ENCODE peak calls at places on chromosome 4, in seven cellular contexts. Y, G, M, D, S, Q and H are unnamed samples.

GRCh38 chr4:56755901-56756300 is 65.6 kb downstream of the SPINK2 start:
- DNase-seq in G (no peak), S (no peak), Y (no peak), Q (no peak), M (no peak), D (no peak), H (peak)

GRCh38 chr4:174479140-174479539 is 43.1 kb downstream of the HPGD start:
- DNase-seq in Y (no peak), M (no peak), D (no peak), S (no peak), G (no peak), Q (no peak), H (no peak)

GRCh38 chr4:140152760-140153418 is 1.1 kb downstream of the MAML3 start:
- DNase-seq in D (no peak), G (peak), Y (peak), S (no peak), M (no peak), Q (no peak), H (no peak)

GRCh38 chr4:150402968-150403367 is 179.0 kb upstream of the MAB21L2 start:
- DNase-seq in S (no peak), Q (no peak), G (peak), M (no peak), Y (no peak), D (no peak), H (no peak)

GRCh38 chr4:182189107-182189878 is 53.9 kb upstream of the TENM3 start:
- DNase-seq in G (no peak), D (no peak), S (no peak), M (no peak), Q (peak), Y (no peak), H (no peak)

GRCh38 chr4:115851918-115852766 is 738.7 kb upstream of the NDST4 start:
- DNase-seq in S (peak), Q (peak), D (peak), M (peak), G (peak), Y (peak), H (no peak)

GRCh38 chr4:17771284-17771908 is 10.0 kb downstream of the FAM184B start:
- DNase-seq in S (no peak), Y (no peak), M (no peak), Q (no peak), G (peak), D (no peak), H (peak)

GRCh38 chr4:71568131-71568530 is 215.7 kb downstream of the GC start:
- DNase-seq in G (no peak), Q (no peak), S (no peak), Y (no peak), M (no peak), D (no peak), H (no peak)

GRCh38 chr4:36285784-36286480 is 4.5 kb downstream of the DTHD1 start:
- DNase-seq in G (no peak), D (peak), Q (no peak), S (peak), Y (no peak), M (no peak), H (no peak)

DNA sequence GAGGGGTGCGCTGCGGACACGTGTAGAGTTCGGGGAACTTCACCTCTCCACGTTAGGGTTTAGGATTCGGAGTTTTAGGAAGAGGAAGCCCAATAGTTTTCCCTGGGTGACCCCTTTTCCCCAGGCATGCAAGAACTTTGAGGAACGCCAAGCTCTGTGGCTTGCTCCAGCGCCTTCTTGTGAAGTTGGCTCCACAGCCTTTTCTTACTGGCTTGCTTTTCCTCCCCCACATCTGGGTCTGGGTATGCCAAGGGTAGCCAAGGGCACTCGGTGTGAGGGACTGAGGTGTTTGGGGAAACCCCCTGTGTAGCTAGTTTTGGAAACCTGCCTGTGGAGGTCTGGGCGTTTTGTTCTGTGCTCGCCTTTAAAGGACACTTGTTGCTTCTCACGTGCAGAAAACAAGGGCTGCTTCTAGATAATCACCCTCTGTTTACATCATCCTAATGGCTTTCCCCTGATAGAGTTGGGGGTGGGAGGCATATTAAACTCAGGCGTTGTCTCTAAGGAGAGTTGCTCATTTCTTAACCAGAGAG is 746 bp downstream of the EDNRA start:
- DNase-seq in D (no peak), G (no peak), Y (peak), Q (no peak), S (no peak), M (no peak), H (no peak)
- TF ChIP-seq JUND in D (no peak), G (no peak), Y (no peak), Q (no peak), S (no peak), M (no peak), H (no peak)

GRCh38 chr4:3718462-3718861 is 47.7 kb upstream of the ADRA2C start:
- DNase-seq in Q (no peak), D (no peak), M (no peak), S (no peak), G (no peak), Y (no peak), H (no peak)
- TF ChIP-seq JUND in Q (no peak), D (no peak), M (no peak), S (no peak), G (no peak), Y (no peak), H (no peak)

GRCh38 chr4:79913581-79913980 is 159.4 kb downstream of the ANTXR2 start:
- DNase-seq in Q (no peak), G (no peak), Y (no peak), M (no peak), S (no peak), D (no peak), H (no peak)
- TF ChIP-seq JUND in Q (no peak), G (no peak), Y (no peak), M (no peak), S (no peak), D (no peak), H (no peak)

DNA sequence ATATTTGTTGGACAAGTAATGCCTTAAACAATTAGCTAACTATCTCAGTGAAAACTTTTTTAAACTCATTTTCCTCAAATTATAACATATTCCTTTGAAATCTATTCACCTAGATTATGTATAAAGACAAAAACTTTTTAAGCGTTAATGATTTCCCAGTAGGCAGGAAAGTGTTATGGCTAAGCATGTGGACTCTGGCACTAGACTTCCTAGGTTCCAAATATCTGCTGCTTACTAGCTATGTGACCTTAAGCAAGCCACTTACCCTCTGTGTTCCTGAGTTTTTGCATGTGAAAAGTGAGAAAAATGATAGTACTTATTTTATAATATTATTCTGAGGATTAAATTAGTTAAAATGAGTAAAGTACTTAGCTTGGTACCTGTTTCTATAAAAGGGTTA is 301.8 kb downstream of the STPG2 start:
- DNase-seq in S (no peak), M (no peak), D (no peak), Y (no peak), G (no peak), Q (no peak), H (no peak)
- TF ChIP-seq JUND in S (no peak), M (no peak), D (no peak), Y (no peak), G (no peak), Q (no peak), H (no peak)

DNA sequence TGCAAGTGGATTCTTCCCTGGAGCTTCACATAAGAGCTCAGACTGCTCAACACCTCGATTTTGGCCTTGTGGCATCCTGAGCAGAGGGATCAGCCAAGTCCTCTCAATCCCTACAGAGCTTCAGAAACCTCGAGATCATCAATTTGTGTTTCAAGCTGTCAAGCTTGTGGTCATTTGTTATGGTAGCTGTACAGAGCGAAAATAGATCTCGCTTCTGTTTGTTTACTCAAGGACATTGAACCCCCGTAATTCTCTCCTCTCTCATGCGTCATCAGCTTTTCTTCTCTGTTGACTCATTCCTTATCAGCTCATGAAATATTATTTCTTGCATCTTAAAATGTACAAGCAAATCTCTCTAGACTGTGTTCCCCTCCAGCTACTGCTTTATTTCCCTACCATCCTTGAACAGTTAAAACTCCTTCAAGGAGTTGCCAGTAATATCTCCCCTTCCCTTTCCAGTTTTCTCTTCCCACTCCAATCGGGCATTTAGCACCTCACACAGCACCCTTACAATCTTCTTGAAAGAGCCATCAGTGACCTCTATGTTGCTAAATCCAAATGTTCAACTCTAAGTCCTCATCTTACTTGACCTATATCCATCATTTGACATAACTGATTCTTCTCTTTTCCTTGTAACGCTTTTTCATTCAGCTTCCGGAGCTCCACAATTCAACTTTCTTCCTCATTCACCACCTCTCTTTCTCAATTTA is 106.2 kb upstream of the FAT1 start:
- DNase-seq in S (peak), Y (no peak), G (no peak), Q (peak), D (no peak), M (peak), H (no peak)
- TF ChIP-seq JUND in S (no peak), Y (no peak), G (no peak), Q (peak), D (no peak), M (no peak), H (no peak)

DNA sequence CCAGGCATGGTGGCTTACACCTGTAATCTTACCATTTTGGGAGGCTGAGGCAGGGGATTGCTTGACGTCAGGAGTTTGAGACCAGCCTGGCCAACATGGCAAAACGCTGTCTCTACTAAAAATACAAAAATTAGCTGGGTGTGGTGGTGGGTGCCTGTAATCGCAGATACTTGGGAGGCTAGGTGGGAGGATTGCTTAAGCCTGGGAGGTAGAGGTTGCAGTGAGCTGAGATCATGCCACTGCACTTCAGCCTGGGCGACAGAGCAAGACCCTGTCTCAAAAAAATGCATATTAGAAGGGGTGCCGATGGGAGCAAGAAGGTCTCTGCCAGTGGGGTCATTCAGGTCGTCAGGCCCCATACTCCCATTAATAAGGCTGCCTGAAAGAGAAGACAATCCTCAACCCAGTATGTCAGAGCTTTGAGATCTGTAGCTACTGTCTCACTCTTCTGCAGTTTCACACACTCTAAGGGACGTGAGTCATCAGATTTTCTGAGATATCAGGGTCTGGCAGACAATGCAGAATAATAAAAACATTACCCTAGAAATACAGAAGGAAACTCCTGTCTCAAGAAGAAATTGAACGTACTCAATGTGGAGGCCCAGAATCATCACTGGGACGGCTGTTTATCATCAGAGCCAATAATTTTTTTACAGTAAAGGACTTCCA is 176.7 kb upstream of the FAT1 start:
- DNase-seq in Q (peak), S (no peak), M (no peak), D (no peak), G (no peak), Y (no peak), H (no peak)
- TF ChIP-seq JUND in Q (peak), S (no peak), M (no peak), D (no peak), G (peak), Y (no peak), H (no peak)

GRCh38 chr4:79223993-79224776 is 101.7 kb downstream of the NAA11 start:
- DNase-seq in G (no peak), S (no peak), D (no peak), Q (no peak), M (no peak), Y (no peak), H (peak)
- TF ChIP-seq JUND in G (no peak), S (no peak), D (no peak), Q (no peak), M (no peak), Y (no peak), H (no peak)

GRCh38 chr4:49032440-49033161 is 46.5 kb downstream of the CWH43 start:
- DNase-seq in D (no peak), G (peak), Q (peak), M (peak), S (peak), Y (peak), H (peak)
- TF ChIP-seq JUND in D (no peak), G (no peak), Q (no peak), M (no peak), S (no peak), Y (no peak), H (no peak)